ENCODE peak calls at places on chromosomes 5 and 9, in ten cellular contexts. One of them, this sample, is unnamed.

GRCh38 chr9:68974431-68974830 is 39.5 kb downstream of the PRKACG start:
- DNase-seq in sigmoid colon: no peak
- DNase-seq in astrocyte: no peak
- DNase-seq in A673: no peak
- DNase-seq in neural crest cell: no peak
- DNase-seq in WTC11: no peak
- DNase-seq in body of pancreas: no peak
- DNase-seq in cardiac muscle cell: no peak
- DNase-seq in MCF 10A: no peak
- DNase-seq in CD4-positive, alpha-beta T cell: no peak
- DNase-seq in this sample: no peak

GRCh38 chr9:36485647-36486453 is 85.8 kb upstream of the RNF38 start:
- DNase-seq in sigmoid colon: peak; percentile 70
- DNase-seq in astrocyte: no peak
- DNase-seq in A673: peak; percentile 27
- DNase-seq in neural crest cell: no peak
- DNase-seq in WTC11: no peak
- DNase-seq in body of pancreas: peak; percentile 17
- DNase-seq in cardiac muscle cell: no peak
- DNase-seq in MCF 10A: peak; percentile 18
- DNase-seq in CD4-positive, alpha-beta T cell: no peak
- DNase-seq in this sample: no peak

GRCh38 chr5:6683241-6683640 is 30.0 kb upstream of the TENT4A start:
- DNase-seq in sigmoid colon: no peak
- DNase-seq in astrocyte: no peak
- DNase-seq in A673: no peak
- DNase-seq in neural crest cell: no peak
- DNase-seq in WTC11: no peak
- DNase-seq in body of pancreas: no peak
- DNase-seq in cardiac muscle cell: no peak
- DNase-seq in MCF 10A: no peak
- DNase-seq in CD4-positive, alpha-beta T cell: no peak
- DNase-seq in this sample: no peak

GRCh38 chr5:129852747-129853352 is 51.4 kb upstream of the CHSY3 start:
- DNase-seq in sigmoid colon: peak; percentile 75
- DNase-seq in astrocyte: peak; percentile 34
- DNase-seq in A673: peak; percentile 79
- DNase-seq in neural crest cell: peak; percentile 90
- DNase-seq in WTC11: peak; percentile 91
- DNase-seq in body of pancreas: peak; percentile 67
- DNase-seq in cardiac muscle cell: peak; percentile 91
- DNase-seq in MCF 10A: peak; percentile 94
- DNase-seq in CD4-positive, alpha-beta T cell: peak; percentile 71
- DNase-seq in this sample: peak; percentile 70

GRCh38 chr5:177312649-177313181 is 1.0 kb upstream of the MXD3 start:
- DNase-seq in sigmoid colon: peak; percentile 56
- DNase-seq in astrocyte: no peak
- DNase-seq in A673: peak; percentile 38
- DNase-seq in neural crest cell: no peak
- DNase-seq in WTC11: peak; percentile 55
- DNase-seq in body of pancreas: no peak
- DNase-seq in cardiac muscle cell: peak; percentile 20
- DNase-seq in MCF 10A: peak; percentile 56
- DNase-seq in CD4-positive, alpha-beta T cell: no peak
- DNase-seq in this sample: no peak

GRCh38 chr9:130541533-130541932 is 37.8 kb upstream of the FUBP3 start:
- DNase-seq in sigmoid colon: no peak
- DNase-seq in astrocyte: no peak
- DNase-seq in A673: no peak
- DNase-seq in neural crest cell: no peak
- DNase-seq in WTC11: no peak
- DNase-seq in body of pancreas: no peak
- DNase-seq in cardiac muscle cell: no peak
- DNase-seq in MCF 10A: no peak
- DNase-seq in CD4-positive, alpha-beta T cell: no peak
- DNase-seq in this sample: no peak

GRCh38 chr9:88897081-88897480 is 94.2 kb upstream of the S1PR3 start:
- DNase-seq in sigmoid colon: no peak
- DNase-seq in astrocyte: no peak
- DNase-seq in A673: no peak
- DNase-seq in neural crest cell: no peak
- DNase-seq in WTC11: no peak
- DNase-seq in body of pancreas: no peak
- DNase-seq in cardiac muscle cell: no peak
- DNase-seq in MCF 10A: no peak
- DNase-seq in CD4-positive, alpha-beta T cell: no peak
- DNase-seq in this sample: no peak

GRCh38 chr5:67182406-67182805 is 14.2 kb downstream of the CD180 start:
- DNase-seq in sigmoid colon: peak; percentile 81
- DNase-seq in astrocyte: peak; percentile 86
- DNase-seq in A673: no peak
- DNase-seq in neural crest cell: no peak
- DNase-seq in WTC11: peak; percentile 36
- DNase-seq in body of pancreas: peak; percentile 64
- DNase-seq in cardiac muscle cell: peak; percentile 17
- DNase-seq in MCF 10A: peak; percentile 64
- DNase-seq in CD4-positive, alpha-beta T cell: no peak
- DNase-seq in this sample: peak; percentile 72

GRCh38 chr5:57037355-57037754 is 85.4 kb upstream of the MIER3 start:
- DNase-seq in sigmoid colon: no peak
- DNase-seq in astrocyte: no peak
- DNase-seq in A673: no peak
- DNase-seq in neural crest cell: no peak
- DNase-seq in WTC11: peak; percentile 57
- DNase-seq in body of pancreas: no peak
- DNase-seq in cardiac muscle cell: no peak
- DNase-seq in MCF 10A: peak; percentile 5
- DNase-seq in CD4-positive, alpha-beta T cell: no peak
- DNase-seq in this sample: no peak

GRCh38 chr9:119483153-119483552 is 113.9 kb upstream of the BRINP1 start:
- DNase-seq in sigmoid colon: no peak
- DNase-seq in astrocyte: no peak
- DNase-seq in A673: no peak
- DNase-seq in neural crest cell: no peak
- DNase-seq in WTC11: no peak
- DNase-seq in body of pancreas: no peak
- DNase-seq in cardiac muscle cell: no peak
- DNase-seq in MCF 10A: no peak
- DNase-seq in CD4-positive, alpha-beta T cell: no peak
- DNase-seq in this sample: no peak

GRCh38 chr9:119487118-119487827 is 118.0 kb upstream of the BRINP1 start:
- DNase-seq in sigmoid colon: no peak
- DNase-seq in astrocyte: no peak
- DNase-seq in A673: no peak
- DNase-seq in neural crest cell: no peak
- DNase-seq in WTC11: peak; percentile 19
- DNase-seq in body of pancreas: no peak
- DNase-seq in cardiac muscle cell: no peak
- DNase-seq in MCF 10A: peak; percentile 5
- DNase-seq in CD4-positive, alpha-beta T cell: no peak
- DNase-seq in this sample: no peak
- TF ChIP-seq CTCF in sigmoid colon: no peak
- TF ChIP-seq CTCF in astrocyte: no peak
- TF ChIP-seq CTCF in A673: no peak
- TF ChIP-seq CTCF in neural crest cell: no peak
- TF ChIP-seq CTCF in WTC11: no peak
- TF ChIP-seq CTCF in body of pancreas: no peak
- TF ChIP-seq CTCF in cardiac muscle cell: no peak
- TF ChIP-seq CTCF in MCF 10A: no peak
- TF ChIP-seq CTCF in CD4-positive, alpha-beta T cell: no peak
- TF ChIP-seq CTCF in this sample: no peak

DNA sequence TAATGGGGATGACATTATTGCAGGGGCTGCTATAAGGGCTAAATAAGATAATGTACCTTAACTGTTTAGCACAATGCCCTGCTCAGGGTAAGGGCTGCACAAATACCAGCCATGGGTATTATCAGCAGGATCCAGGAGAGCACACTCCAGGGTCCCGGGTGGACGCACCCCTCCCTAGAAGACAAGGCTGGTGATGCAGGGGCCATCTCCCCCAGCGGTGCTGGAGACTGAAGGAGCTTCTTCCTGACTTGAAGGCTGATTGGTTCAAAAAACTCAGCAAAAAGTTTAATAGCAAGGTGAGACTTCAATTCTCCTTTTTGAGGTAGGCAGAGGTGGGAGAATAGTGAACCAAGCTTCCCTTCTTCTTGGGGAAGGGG is 2.7 kb upstream of the CXXC5 start:
- DNase-seq in sigmoid colon: peak; percentile 52
- DNase-seq in astrocyte: no peak
- DNase-seq in A673: no peak
- DNase-seq in neural crest cell: no peak
- DNase-seq in WTC11: no peak
- DNase-seq in body of pancreas: no peak
- DNase-seq in cardiac muscle cell: no peak
- DNase-seq in MCF 10A: no peak
- DNase-seq in CD4-positive, alpha-beta T cell: no peak
- DNase-seq in this sample: no peak
- TF ChIP-seq CTCF in sigmoid colon: no peak
- TF ChIP-seq CTCF in astrocyte: no peak
- TF ChIP-seq CTCF in A673: no peak
- TF ChIP-seq CTCF in neural crest cell: no peak
- TF ChIP-seq CTCF in WTC11: no peak
- TF ChIP-seq CTCF in body of pancreas: no peak
- TF ChIP-seq CTCF in cardiac muscle cell: no peak
- TF ChIP-seq CTCF in MCF 10A: no peak
- TF ChIP-seq CTCF in CD4-positive, alpha-beta T cell: no peak
- TF ChIP-seq CTCF in this sample: no peak

GRCh38 chr9:1726993-1727759 is 288.0 kb upstream of the SMARCA2 start:
- DNase-seq in sigmoid colon: no peak
- DNase-seq in astrocyte: no peak
- DNase-seq in A673: peak; percentile 57
- DNase-seq in neural crest cell: no peak
- DNase-seq in WTC11: peak; percentile 22
- DNase-seq in body of pancreas: no peak
- DNase-seq in cardiac muscle cell: no peak
- DNase-seq in MCF 10A: peak; percentile 5
- DNase-seq in CD4-positive, alpha-beta T cell: no peak
- DNase-seq in this sample: no peak

GRCh38 chr9:1738511-1739100 is 276.5 kb upstream of the SMARCA2 start:
- DNase-seq in sigmoid colon: no peak
- DNase-seq in astrocyte: no peak
- DNase-seq in A673: no peak
- DNase-seq in neural crest cell: no peak
- DNase-seq in WTC11: no peak
- DNase-seq in body of pancreas: no peak
- DNase-seq in cardiac muscle cell: no peak
- DNase-seq in MCF 10A: no peak
- DNase-seq in CD4-positive, alpha-beta T cell: no peak
- DNase-seq in this sample: no peak

GRCh38 chr9:1729631-1730030 is 285.5 kb upstream of the SMARCA2 start:
- DNase-seq in sigmoid colon: no peak
- DNase-seq in astrocyte: no peak
- DNase-seq in A673: no peak
- DNase-seq in neural crest cell: no peak
- DNase-seq in WTC11: no peak
- DNase-seq in body of pancreas: no peak
- DNase-seq in cardiac muscle cell: no peak
- DNase-seq in MCF 10A: no peak
- DNase-seq in CD4-positive, alpha-beta T cell: no peak
- DNase-seq in this sample: no peak

GRCh38 chr9:1732670-1733069 is 282.5 kb upstream of the SMARCA2 start:
- DNase-seq in sigmoid colon: no peak
- DNase-seq in astrocyte: no peak
- DNase-seq in A673: peak; percentile 30
- DNase-seq in neural crest cell: no peak
- DNase-seq in WTC11: no peak
- DNase-seq in body of pancreas: peak; percentile 8
- DNase-seq in cardiac muscle cell: no peak
- DNase-seq in MCF 10A: peak; percentile 36
- DNase-seq in CD4-positive, alpha-beta T cell: no peak
- DNase-seq in this sample: no peak
- TF ChIP-seq CTCF in sigmoid colon: no peak
- TF ChIP-seq CTCF in astrocyte: no peak
- TF ChIP-seq CTCF in A673: peak; percentile 68
- TF ChIP-seq CTCF in neural crest cell: no peak
- TF ChIP-seq CTCF in WTC11: no peak
- TF ChIP-seq CTCF in body of pancreas: no peak
- TF ChIP-seq CTCF in cardiac muscle cell: peak; percentile 27
- TF ChIP-seq CTCF in MCF 10A: peak; percentile 36
- TF ChIP-seq CTCF in CD4-positive, alpha-beta T cell: no peak
- TF ChIP-seq CTCF in this sample: no peak

GRCh38 chr5:52989025-52989780 is at the start of gene ITGA2:
- DNase-seq in sigmoid colon: peak; percentile 68
- DNase-seq in astrocyte: no peak
- DNase-seq in A673: peak; percentile 33
- DNase-seq in neural crest cell: peak; percentile 27
- DNase-seq in WTC11: peak; percentile 63
- DNase-seq in body of pancreas: peak; percentile 55
- DNase-seq in cardiac muscle cell: peak; percentile 62
- DNase-seq in MCF 10A: peak; percentile 84
- DNase-seq in CD4-positive, alpha-beta T cell: peak; percentile 42
- DNase-seq in this sample: peak; percentile 60

GRCh38 chr5:52987711-52988329 is 1.3 kb upstream of the ITGA2 start:
- DNase-seq in sigmoid colon: no peak
- DNase-seq in astrocyte: peak; percentile 86
- DNase-seq in A673: no peak
- DNase-seq in neural crest cell: no peak
- DNase-seq in WTC11: no peak
- DNase-seq in body of pancreas: peak; percentile 9
- DNase-seq in cardiac muscle cell: no peak
- DNase-seq in MCF 10A: peak; percentile 84
- DNase-seq in CD4-positive, alpha-beta T cell: no peak
- DNase-seq in this sample: peak; percentile 58

GRCh38 chr5:52990531-52990925 is 1.4 kb downstream of the ITGA2 start:
- DNase-seq in sigmoid colon: no peak
- DNase-seq in astrocyte: no peak
- DNase-seq in A673: no peak
- DNase-seq in neural crest cell: no peak
- DNase-seq in WTC11: no peak
- DNase-seq in body of pancreas: no peak
- DNase-seq in cardiac muscle cell: no peak
- DNase-seq in MCF 10A: no peak
- DNase-seq in CD4-positive, alpha-beta T cell: no peak
- DNase-seq in this sample: no peak

GRCh38 chr5:52988335-52989024 is 672 bp upstream of the ITGA2 start:
- DNase-seq in sigmoid colon: no peak
- DNase-seq in astrocyte: no peak
- DNase-seq in A673: no peak
- DNase-seq in neural crest cell: no peak
- DNase-seq in WTC11: no peak
- DNase-seq in body of pancreas: peak; percentile 4
- DNase-seq in cardiac muscle cell: no peak
- DNase-seq in MCF 10A: no peak
- DNase-seq in CD4-positive, alpha-beta T cell: no peak
- DNase-seq in this sample: no peak

DNA sequence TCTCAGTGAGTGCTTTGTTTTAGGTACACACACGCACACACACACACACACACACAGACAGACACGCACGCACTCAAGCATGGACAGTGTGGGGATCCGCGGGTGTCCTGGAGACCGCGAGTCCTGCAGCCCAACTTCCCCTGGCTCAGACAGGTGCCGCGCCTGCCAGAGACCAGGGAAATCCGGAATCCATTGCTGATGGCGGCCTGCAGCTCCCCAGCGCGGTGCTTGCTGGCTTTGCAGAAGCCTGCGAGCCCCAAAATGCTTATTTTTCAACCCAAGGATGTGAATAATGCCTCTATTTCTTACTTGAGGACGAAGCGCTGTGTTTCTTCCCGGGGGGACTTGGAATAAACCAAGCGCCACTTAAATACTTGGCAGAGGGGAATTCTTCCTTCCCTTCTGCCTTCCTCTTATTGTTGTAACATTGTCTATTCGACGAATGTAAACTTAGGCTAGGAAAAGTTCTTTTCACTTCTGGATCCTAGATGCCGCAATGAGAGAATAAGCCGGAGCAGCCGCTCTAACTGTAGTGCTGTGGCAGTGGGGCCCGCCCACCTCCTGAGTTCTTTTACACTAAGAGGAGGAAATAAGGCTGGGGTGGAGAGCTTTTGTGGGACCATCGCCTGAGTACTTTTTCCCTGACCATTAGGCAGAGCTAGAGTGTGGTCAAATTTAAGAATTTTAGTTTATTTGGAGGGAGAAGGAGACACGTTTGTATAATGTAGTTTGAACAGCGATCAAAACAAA is 804 bp downstream of the ITGA2 start:
- DNase-seq in sigmoid colon: peak; percentile 70
- DNase-seq in astrocyte: no peak
- DNase-seq in A673: peak; percentile 41
- DNase-seq in neural crest cell: peak; percentile 2
- DNase-seq in WTC11: peak; percentile 64
- DNase-seq in body of pancreas: peak; percentile 32
- DNase-seq in cardiac muscle cell: peak; percentile 46
- DNase-seq in MCF 10A: peak; percentile 56
- DNase-seq in CD4-positive, alpha-beta T cell: peak; percentile 47
- DNase-seq in this sample: peak; percentile 69
- TF ChIP-seq CTCF in sigmoid colon: no peak
- TF ChIP-seq CTCF in astrocyte: peak; percentile 23
- TF ChIP-seq CTCF in A673: peak; percentile 47
- TF ChIP-seq CTCF in neural crest cell: peak; percentile 30
- TF ChIP-seq CTCF in WTC11: no peak
- TF ChIP-seq CTCF in body of pancreas: no peak
- TF ChIP-seq CTCF in cardiac muscle cell: peak; percentile 40
- TF ChIP-seq CTCF in MCF 10A: peak; percentile 42
- TF ChIP-seq CTCF in CD4-positive, alpha-beta T cell: no peak
- TF ChIP-seq CTCF in this sample: peak; percentile 54